ENCODE peak calls at places on chromosomes 1 and 21, in seven cellular contexts. Q is K562, N is GM12878, Z is HepG2, X is H1, B is SK-N-SH, L is HCT116. K is an unnamed sample.
A peak's percentile ranks its signal among the peaks of the same experiment; 100 is the strongest.

GRCh38 chr1:153493343-153493960 is 33.0 kb upstream of the S100A7 start:
- DNase-seq in Q (no peak), N (no peak), Z (no peak), X (no peak), B (no peak), L (no peak), K (no peak)

GRCh38 chr1:14262582-14262981 is 335.9 kb upstream of the KAZN start:
- DNase-seq in Q (peak; percentile 12), N (no peak), Z (no peak), X (no peak), B (no peak), L (no peak), K (no peak)

GRCh38 chr1:20719871-20720620 is 2.2 kb upstream of the KIF17 start:
- DNase-seq in Q (no peak), N (no peak), Z (no peak), X (no peak), B (peak; percentile 11), L (no peak), K (no peak)

GRCh38 chr1:40715660-40716059 is 24.2 kb downstream of the NFYC start:
- DNase-seq in Q (no peak), N (no peak), Z (peak; percentile 77), X (no peak), B (no peak), L (no peak), K (no peak)

GRCh38 chr1:200938955-200939354 is 44.3 kb downstream of the INAVA start:
- DNase-seq in Q (no peak), N (no peak), Z (no peak), X (no peak), B (no peak), L (no peak), K (no peak)

GRCh38 chr1:209805341-209805781 is 581 bp downstream of the IRF6 start:
- DNase-seq in Q (no peak), N (no peak), Z (no peak), X (peak; percentile 79), B (no peak), L (no peak), K (no peak)

GRCh38 chr1:212269306-212269705 is 15.9 kb upstream of the PPP2R5A start:
- DNase-seq in Q (no peak), N (no peak), Z (no peak), X (no peak), B (no peak), L (no peak), K (no peak)

GRCh38 chr1:207077470-207078377 is 10.9 kb upstream of the C4BPB start:
- DNase-seq in Q (peak; percentile 79), N (peak; percentile 53), Z (peak; percentile 71), X (peak; percentile 69), B (peak; percentile 59), L (peak; percentile 51), K (peak; percentile 76)

GRCh38 chr1:104294259-104294658 is 544.6 kb downstream of the AMY1C start:
- DNase-seq in Q (no peak), N (no peak), Z (no peak), X (no peak), B (peak; percentile 37), L (no peak), K (no peak)

GRCh38 chr1:177611402-177611801 is 358.5 kb downstream of the SEC16B start:
- DNase-seq in Q (no peak), N (no peak), Z (no peak), X (no peak), B (peak; percentile 80), L (no peak), K (no peak)

GRCh38 chr1:67942269-67942668 is 108.2 kb downstream of the DIRAS3 start:
- DNase-seq in Q (no peak), N (no peak), Z (no peak), X (no peak), B (no peak), L (no peak), K (no peak)

GRCh38 chr1:246582301-246583055 is 16.2 kb downstream of the CNST start:
- DNase-seq in Q (peak; percentile 65), N (no peak), Z (peak; percentile 51), X (no peak), B (no peak), L (no peak), K (no peak)

GRCh38 chr1:209647212-209647611 is 5.0 kb downstream of the LAMB3 start:
- DNase-seq in Q (peak; percentile 65), N (no peak), Z (no peak), X (no peak), B (no peak), L (no peak), K (no peak)

GRCh38 chr1:161727343-161727924 is 6.1 kb downstream of the FCRLB start:
- DNase-seq in Q (no peak), N (no peak), Z (no peak), X (no peak), B (no peak), L (no peak), K (no peak)

GRCh38 chr1:239879321-239880170 is 212.1 kb upstream of the FMN2 start:
- DNase-seq in Q (no peak), N (no peak), Z (no peak), X (peak; percentile 16), B (peak; percentile 75), L (no peak), K (no peak)

GRCh38 chr21:41369915-41370839 is 8.3 kb downstream of the MX2 start:
- DNase-seq in Q (no peak), N (peak; percentile 25), Z (peak; percentile 32), X (peak; percentile 57), B (no peak), L (no peak), K (no peak)

GRCh38 chr21:42835611-42836401 is 43.5 kb downstream of the WDR4 start:
- DNase-seq in Q (no peak), N (no peak), Z (no peak), X (peak; percentile 27), B (no peak), L (no peak), K (no peak)

GRCh38 chr1:156488566-156489165 is 11.9 kb downstream of the MEF2D start:
- DNase-seq in Q (no peak), N (no peak), Z (no peak), X (no peak), B (no peak), L (no peak), K (no peak)

GRCh38 chr21:43619856-43620255 is 39.4 kb downstream of the HSF2BP start:
- DNase-seq in Q (no peak), N (no peak), Z (no peak), X (no peak), B (no peak), L (no peak), K (no peak)

GRCh38 chr1:33015216-33015615 is 21.5 kb downstream of the AK2 start:
- DNase-seq in Q (no peak), N (no peak), Z (no peak), X (no peak), B (no peak), L (no peak), K (no peak)

GRCh38 chr1:169550294-169550693 is 36.0 kb downstream of the F5 start:
- DNase-seq in Q (peak; percentile 30), N (no peak), Z (peak; percentile 58), X (no peak), B (peak; percentile 21), L (peak; percentile 40), K (no peak)

GRCh38 chr1:201903135-201903534 is 14.4 kb downstream of the SHISA4 start:
- DNase-seq in Q (no peak), N (no peak), Z (no peak), X (no peak), B (no peak), L (no peak), K (no peak)

DNA sequence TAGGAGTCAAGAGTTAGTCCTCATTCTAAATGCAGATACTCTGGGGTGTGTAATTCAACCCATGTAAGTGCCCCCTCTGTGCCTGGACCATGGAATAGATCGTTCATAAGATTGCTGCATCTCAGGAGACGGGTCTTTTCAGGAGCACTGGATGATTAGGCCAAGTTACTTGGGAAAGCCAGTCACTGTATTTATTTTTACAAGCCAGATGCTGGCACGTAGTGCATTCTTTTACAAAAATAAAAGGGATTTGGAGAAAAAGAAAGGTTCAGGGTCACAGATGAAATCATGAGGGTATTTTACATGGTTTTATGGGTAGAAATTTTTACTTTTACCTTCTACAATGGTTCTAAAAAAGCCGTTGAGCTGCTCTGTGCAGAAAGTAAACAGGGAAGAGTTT is 102.6 kb upstream of the UBE2U start:
- DNase-seq in Q (no peak), N (no peak), Z (no peak), X (no peak), B (no peak), L (no peak), K (no peak)
- TF ChIP-seq YY1 in Q (no peak), N (no peak), Z (no peak), X (no peak), B (no peak), L (no peak), K (no peak)

GRCh38 chr21:31394309-31394708 is 50.2 kb upstream of the TIAM1 start:
- DNase-seq in Q (no peak), N (no peak), Z (no peak), X (no peak), B (no peak), L (no peak), K (no peak)
- H3K4me3 ChIP-seq in Q (no peak overlapping the region), N (no peak overlapping the region), Z (no peak overlapping the region), X (no peak overlapping the region), B (no peak overlapping the region), L (no peak overlapping the region), K (no peak overlapping the region)

DNA sequence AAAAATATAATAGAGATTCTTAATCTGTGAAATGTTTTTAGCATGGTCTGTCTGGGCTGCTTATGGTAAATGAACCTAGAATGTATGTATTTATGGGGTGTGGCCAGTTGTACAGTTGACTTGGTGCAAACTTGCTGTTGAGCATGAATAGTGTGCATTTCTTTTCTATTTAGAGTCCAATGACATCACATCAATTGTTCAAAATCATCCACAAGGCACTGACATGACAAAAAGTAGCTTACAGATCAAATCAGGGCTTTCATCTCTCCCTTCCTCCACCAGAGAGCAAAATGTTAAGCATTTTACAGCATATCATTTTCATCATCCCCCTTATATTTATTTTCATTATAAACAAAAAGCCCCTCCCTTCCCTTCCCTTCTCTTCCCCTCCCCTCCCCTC is 1010.3 kb downstream of the KCNT2 start:
- DNase-seq in Q (no peak), N (no peak), Z (no peak), X (no peak), B (no peak), L (no peak), K (no peak)
- H3K9ac ChIP-seq in Q (no peak overlapping the region), N (no peak overlapping the region), Z (no peak overlapping the region), X (no peak overlapping the region), B (no peak overlapping the region), L (no peak overlapping the region), K (no peak overlapping the region)

GRCh38 chr1:167667536-167667935 is 37.5 kb downstream of the RCSD1 start:
- DNase-seq in Q (no peak), N (no peak), Z (no peak), X (no peak), B (no peak), L (no peak), K (no peak)

GRCh38 chr1:167663002-167663772 is 33.2 kb downstream of the RCSD1 start:
- DNase-seq in Q (peak; percentile 54), N (peak; percentile 60), Z (no peak), X (no peak), B (no peak), L (no peak), K (no peak)

GRCh38 chr1:167666416-167666815 is 36.4 kb downstream of the RCSD1 start:
- DNase-seq in Q (no peak), N (no peak), Z (no peak), X (no peak), B (no peak), L (no peak), K (no peak)

GRCh38 chr1:167668108-167668507 is 38.1 kb downstream of the RCSD1 start:
- DNase-seq in Q (no peak), N (peak; percentile 70), Z (no peak), X (no peak), B (no peak), L (no peak), K (no peak)

GRCh38 chr1:167665469-167665868 is 35.4 kb downstream of the RCSD1 start:
- DNase-seq in Q (no peak), N (no peak), Z (no peak), X (no peak), B (no peak), L (no peak), K (no peak)
- TF ChIP-seq YY1 in Q (no peak), N (no peak), Z (no peak), X (no peak), B (no peak), L (no peak), K (no peak)

K was measured in NT2/D1.